ENCODE peak calls at places on chromosomes 6 and 20, in five cellular contexts. One of them, this sample, is unnamed.

GRCh38 chr6:137915778-137916177 is 48.7 kb downstream of the TNFAIP3 start:
- DNase-seq in left ventricle myocardium superior: no peak
- DNase-seq in GM12891: no peak
- DNase-seq in HFFc6: no peak
- DNase-seq in foreskin fibroblast: no peak
- DNase-seq in this sample: no peak

GRCh38 chr20:63192721-63193120 is 23.2 kb downstream of the YTHDF1 start:
- DNase-seq in GM12891: no peak
- DNase-seq in foreskin fibroblast: no peak
- DNase-seq in left ventricle myocardium superior: peak; percentile 20
- DNase-seq in HFFc6: no peak
- DNase-seq in this sample: no peak

GRCh38 chr6:168372871-168373270 is 53.3 kb upstream of the DACT2 start:
- DNase-seq in GM12891: no peak
- DNase-seq in HFFc6: no peak
- DNase-seq in left ventricle myocardium superior: peak; percentile 5
- DNase-seq in foreskin fibroblast: no peak
- DNase-seq in this sample: no peak

GRCh38 chr6:119541132-119541905 is 191.8 kb upstream of the MAN1A1 start:
- DNase-seq in HFFc6: peak; percentile 97
- DNase-seq in left ventricle myocardium superior: no peak
- DNase-seq in foreskin fibroblast: peak; percentile 96
- DNase-seq in GM12891: no peak
- DNase-seq in this sample: no peak

GRCh38 chr6:89506716-89507597 is 74.0 kb downstream of the ANKRD6 start:
- DNase-seq in left ventricle myocardium superior: no peak
- DNase-seq in foreskin fibroblast: no peak
- DNase-seq in HFFc6: no peak
- DNase-seq in GM12891: no peak
- DNase-seq in this sample: no peak

GRCh38 chr6:81589465-81590313 is 162.8 kb downstream of the TENT5A start:
- DNase-seq in GM12891: no peak
- DNase-seq in left ventricle myocardium superior: peak; percentile 37
- DNase-seq in foreskin fibroblast: no peak
- DNase-seq in HFFc6: no peak
- DNase-seq in this sample: no peak

GRCh38 chr20:39630215-39630614 is 668.1 kb downstream of the DHX35 start:
- DNase-seq in foreskin fibroblast: no peak
- DNase-seq in left ventricle myocardium superior: no peak
- DNase-seq in HFFc6: no peak
- DNase-seq in GM12891: no peak
- DNase-seq in this sample: no peak

GRCh38 chr20:44540834-44541233 is 19.0 kb upstream of the SERINC3 start:
- DNase-seq in left ventricle myocardium superior: no peak
- DNase-seq in foreskin fibroblast: peak; percentile 61
- DNase-seq in GM12891: no peak
- DNase-seq in HFFc6: peak; percentile 42
- DNase-seq in this sample: no peak